ENCODE peak calls at places on chromosome 19, in four cellular contexts. U, G, W and T are unnamed samples.

GRCh38 chr19:16319466-16319865 is 5.2 kb upstream of the KLF2 start:
- DNase-seq in W (peak; percentile 45), G (peak; percentile 66), U (no peak), T (no peak)

GRCh38 chr19:34990578-34991192 is 9.4 kb upstream of the GRAMD1A start:
- DNase-seq in W (no peak), G (no peak), U (no peak), T (no peak)

GRCh38 chr19:10334340-10335148 is 1.2 kb upstream of the RAVER1 start:
- DNase-seq in U (peak; percentile 93), W (peak; percentile 99), G (no peak), T (peak; percentile 88)

GRCh38 chr19:50461066-50461875 is 15.0 kb upstream of the EMC10 start:
- DNase-seq in U (no peak), W (peak; percentile 79), G (peak; percentile 69), T (peak; percentile 71)

GRCh38 chr19:16773259-16773658 is 53.6 kb downstream of the NWD1 start:
- DNase-seq in G (no peak), U (no peak), W (no peak), T (no peak)

GRCh38 chr19:38842439-38843174 is 7.2 kb downstream of the HNRNPL start:
- DNase-seq in W (no peak), U (no peak), G (peak; percentile 81), T (no peak)

GRCh38 chr19:58569943-58570670 is 3.0 kb downstream of the MZF1 start:
- DNase-seq in G (no peak), W (no peak), U (peak; percentile 29), T (no peak)

GRCh38 chr19:39307822-39308530 is 11.8 kb downstream of the IFNL1 start:
- DNase-seq in W (peak; percentile 19), G (no peak), U (no peak), T (no peak)

GRCh38 chr19:16185925-16186234 is 670 bp downstream of the FAM32A start:
- DNase-seq in G (no peak), W (no peak), U (no peak), T (no peak)

GRCh38 chr19:2426661-2427322 is 594 bp downstream of the TIMM13 start:
- DNase-seq in U (no peak), W (peak; percentile 60), G (no peak), T (peak; percentile 63)

GRCh38 chr19:10885241-10886169 is 14.2 kb downstream of the CARM1 start:
- DNase-seq in U (no peak), G (no peak), W (peak; percentile 37), T (no peak)

GRCh38 chr19:15634105-15634504 is 6.6 kb upstream of the CYP4F3 start:
- DNase-seq in U (no peak), G (no peak), W (no peak), T (no peak)

GRCh38 chr19:33879818-33880575 is 83.3 kb downstream of the KCTD15 start:
- DNase-seq in U (no peak), G (no peak), W (no peak), T (no peak)

GRCh38 chr19:15591796-15592195 is 23.2 kb upstream of the CYP4F8 start:
- DNase-seq in G (no peak), U (no peak), W (no peak), T (no peak)

GRCh38 chr19:54297759-54298305 is 15.1 kb downstream of the LILRA5 start:
- DNase-seq in U (no peak), G (no peak), W (no peak), T (no peak)

GRCh38 chr19:1291761-1292418 is 6.2 kb downstream of the EFNA2 start:
- DNase-seq in U (no peak), W (peak; percentile 37), G (no peak), T (no peak)

GRCh38 chr19:9323557-9323918 is 441 bp upstream of the ZNF559 start:
- DNase-seq in W (peak; percentile 73), G (no peak), U (peak; percentile 70), T (no peak)

GRCh38 chr19:13748169-13748884 is 16.0 kb upstream of the MRI1 start:
- DNase-seq in G (no peak), W (peak; percentile 85), U (no peak), T (no peak)

GRCh38 chr19:54209748-54210494 is 9.3 kb downstream of the RPS9 start:
- DNase-seq in W (peak; percentile 96), U (peak; percentile 93), G (no peak), T (no peak)

GRCh38 chr19:1177322-1178114 is 3.5 kb upstream of the SBNO2 start:
- DNase-seq in G (no peak), U (peak; percentile 61), W (peak; percentile 98), T (no peak)

GRCh38 chr19:7729211-7729610 is 2.7 kb downstream of the CLEC4G start:
- DNase-seq in W (no peak), U (no peak), G (no peak), T (no peak)

GRCh38 chr19:56076413-56076998 is 44.6 kb downstream of the ZNF787 start:
- DNase-seq in U (no peak), W (peak; percentile 72), G (peak; percentile 54), T (peak; percentile 39)

GRCh38 chr19:44816301-44816700 is 7.4 kb downstream of the BCAM start:
- DNase-seq in U (no peak), G (no peak), W (no peak), T (no peak)

GRCh38 chr19:51136891-51137551 is 5.1 kb upstream of the SIGLEC7 start:
- DNase-seq in W (no peak), U (peak; percentile 64), G (no peak), T (no peak)

GRCh38 chr19:13556552-13556951 is 50.3 kb upstream of the CACNA1A start:
- DNase-seq in G (no peak), W (no peak), U (no peak), T (no peak)

GRCh38 chr19:16070366-16070990 is 5.8 kb upstream of the TPM4 start:
- DNase-seq in U (peak; percentile 88), W (peak; percentile 85), G (peak; percentile 90), T (no peak)

GRCh38 chr19:50719566-50719965 is at the start of gene SHANK1:
- DNase-seq in W (peak; percentile 37), U (no peak), G (no peak), T (no peak)

GRCh38 chr19:1113986-1114483 is 10.2 kb downstream of the GPX4 start:
- DNase-seq in G (no peak), W (no peak), U (no peak), T (no peak)

GRCh38 chr19:58330458-58330857 is 3.7 kb downstream of the ZSCAN22 start:
- DNase-seq in U (no peak), G (no peak), W (peak; percentile 90), T (no peak)

GRCh38 chr19:33508941-33509614 is 12.5 kb downstream of the PEPD start:
- DNase-seq in G (no peak), U (no peak), W (no peak), T (no peak)

GRCh38 chr19:11539495-11540365 is 1.1 kb downstream of the CNN1 start:
- DNase-seq in U (no peak), W (peak; percentile 58), G (no peak), T (no peak)

GRCh38 chr19:3008994-3009393 is 20.1 kb downstream of the TLE2 start:
- DNase-seq in U (no peak), W (no peak), G (no peak), T (no peak)

GRCh38 chr19:480016-480855 is 16.1 kb upstream of the MADCAM1 start:
- DNase-seq in W (peak; percentile 76), G (peak; percentile 66), U (peak; percentile 66), T (peak; percentile 59)

GRCh38 chr19:37691881-37692504 is 27.6 kb downstream of the ZNF607 start:
- DNase-seq in G (peak; percentile 86), W (peak; percentile 94), U (peak; percentile 86), T (peak; percentile 70)

GRCh38 chr19:2202366-2202765 is 33.8 kb downstream of the PLEKHJ1 start:
- DNase-seq in U (no peak), W (no peak), G (no peak), T (no peak)

GRCh38 chr19:7348587-7349230 is at the start of gene ARHGEF18:
- DNase-seq in G (peak; percentile 85), U (peak; percentile 73), W (no peak), T (no peak)

GRCh38 chr19:50410109-50410508 is 8.6 kb upstream of the SPIB start:
- DNase-seq in U (no peak), W (no peak), G (no peak), T (no peak)

GRCh38 chr19:45664575-45664974 is 3.4 kb upstream of the GIPR start:
- DNase-seq in W (no peak), U (no peak), G (no peak), T (no peak)

GRCh38 chr19:41570639-41571112 is 5.3 kb upstream of the CEACAM21 start:
- DNase-seq in U (peak; percentile 79), G (peak; percentile 89), W (peak; percentile 85), T (peak; percentile 85)

DNA sequence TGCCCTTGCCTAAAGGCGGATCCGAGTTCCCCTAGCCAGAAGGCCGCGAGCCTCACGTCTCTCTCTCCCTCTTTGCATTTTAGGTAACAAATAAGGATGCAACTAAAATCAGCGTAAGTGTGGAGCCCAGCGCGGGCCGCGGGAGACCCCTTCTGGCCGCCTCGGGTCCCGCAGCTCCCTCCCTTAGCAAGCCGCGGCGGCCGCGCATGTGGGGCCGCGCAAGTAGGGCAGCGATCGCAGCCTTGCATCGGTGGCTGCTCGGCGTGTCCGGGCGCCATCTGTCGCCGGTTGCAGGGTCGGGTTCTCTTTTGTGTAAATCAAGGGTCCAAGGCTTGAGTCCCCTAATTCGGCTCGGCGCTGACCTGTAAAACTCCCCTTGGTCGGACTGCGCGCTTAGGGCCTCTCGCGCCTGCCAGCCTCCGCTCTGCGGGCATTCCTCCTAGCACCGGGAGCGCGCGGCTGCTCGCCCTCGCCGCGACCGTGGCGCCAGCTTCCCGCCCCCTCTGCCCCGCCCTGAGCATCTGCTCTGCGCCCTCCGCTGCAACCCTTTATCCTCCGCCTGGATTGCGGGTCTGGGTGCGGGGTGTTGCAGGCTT is 2.7 kb downstream of the VSTM2B start:
- DNase-seq in W (peak; percentile 85), G (peak; percentile 59), U (peak; percentile 35), T (peak; percentile 81)
- H3K4me3 ChIP-seq in W (peak overlapping the region; percentile 57), G (peak overlapping the region; percentile 37), U (no peak overlapping the region), T (peak overlapping the region; percentile 72)

DNA sequence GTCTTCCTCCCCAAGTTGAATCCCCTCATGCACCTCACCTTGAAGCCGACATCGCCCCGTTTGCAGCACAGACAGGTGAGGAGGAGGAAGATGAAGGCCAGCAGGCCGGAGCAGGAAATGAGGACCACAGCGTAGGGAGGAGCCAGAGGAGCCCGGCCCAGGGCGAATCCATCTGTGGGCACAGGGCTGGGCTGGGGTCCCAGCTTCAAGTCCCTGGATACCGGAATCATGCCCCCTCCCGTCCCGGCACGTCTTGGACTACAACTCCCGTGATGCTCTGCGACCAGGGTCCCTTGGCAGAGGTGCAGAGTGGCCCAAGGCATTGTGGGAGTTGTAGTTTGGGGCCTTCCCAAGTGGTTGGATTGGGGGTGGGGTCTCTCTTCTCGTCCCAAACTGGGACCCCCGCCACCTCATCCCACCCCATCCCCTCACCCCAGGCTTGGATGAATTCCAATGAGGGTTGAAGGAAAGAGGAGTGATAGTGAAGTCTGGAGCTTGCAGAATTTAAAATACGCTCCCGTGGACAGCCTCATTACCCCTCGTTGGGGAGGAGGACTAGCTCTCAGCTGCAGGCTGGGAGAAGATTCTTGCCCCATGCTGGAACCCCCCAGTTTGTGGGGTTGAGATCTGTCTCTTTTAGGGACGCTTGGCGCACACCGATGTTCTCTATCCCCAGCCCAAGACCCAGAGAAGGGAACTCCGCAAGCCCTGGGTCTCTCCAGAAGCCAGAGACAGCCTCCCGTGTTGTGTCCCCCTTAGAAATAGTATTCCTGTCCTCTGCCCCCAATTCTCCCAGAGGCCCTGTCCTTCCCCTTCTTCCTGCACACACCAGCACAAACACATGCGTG is 990 bp downstream of the LMTK3 start:
- DNase-seq in U (no peak), G (peak; percentile 85), W (peak; percentile 73), T (no peak)
- H3K4me3 ChIP-seq in U (no peak overlapping the region), G (peak overlapping the region; percentile 63), W (no peak overlapping the region), T (peak overlapping the region; percentile 77)

GRCh38 chr19:23957660-23958281 is 43.1 kb downstream of the ZNF726 start:
- DNase-seq in G (no peak), U (peak; percentile 46), W (peak; percentile 79), T (no peak)
- H3K4me3 ChIP-seq in G (no peak overlapping the region), U (no peak overlapping the region), W (no peak overlapping the region), T (no peak overlapping the region)

GRCh38 chr19:23913931-23914330 is 755 bp upstream of the ZNF726 start:
- DNase-seq in W (peak; percentile 23), U (no peak), G (no peak), T (no peak)
- H3K4me3 ChIP-seq in W (peak overlapping the region; percentile 93), U (no peak overlapping the region), G (peak overlapping the region; percentile 56), T (no peak overlapping the region)